ENCODE peak calls at places on chromosomes 7 and 10, in eight cellular contexts. L, K, T, O, A, F, W and B are unnamed samples.

GRCh38 chr10:24894309-24894708 is 58.1 kb downstream of the PRTFDC1 start:
- DNase-seq in T (no peak), F (no peak), A (peak), K (peak), L (no peak), W (no peak), O (no peak), B (peak)

GRCh38 chr10:29535012-29535777 is 99.6 kb downstream of the SVIL start:
- DNase-seq in L (peak), K (peak), F (no peak), A (peak), W (peak), T (peak), O (no peak), B (peak)

GRCh38 chr7:46934198-46934825 is 647.6 kb downstream of the TNS3 start:
- DNase-seq in T (no peak), W (no peak), A (no peak), O (no peak), L (no peak), F (no peak), K (peak), B (no peak)

GRCh38 chr7:3217166-3217565 is 83.9 kb upstream of the SDK1 start:
- DNase-seq in T (no peak), W (peak), K (peak), A (no peak), F (no peak), L (peak), O (no peak), B (no peak)

GRCh38 chr7:112889834-112890438 is 99.7 kb upstream of the TMEM168 start:
- DNase-seq in F (no peak), L (no peak), K (no peak), W (no peak), O (no peak), A (no peak), T (no peak), B (no peak)

GRCh38 chr10:12252882-12253546 is 57.0 kb downstream of the CDC123 start:
- DNase-seq in F (no peak), K (peak), A (no peak), T (no peak), L (no peak), W (peak), O (no peak), B (no peak)

GRCh38 chr7:130632111-130632510 is 36.4 kb downstream of the COPG2 start:
- DNase-seq in O (no peak), L (no peak), W (no peak), F (no peak), K (peak), T (no peak), A (peak), B (peak)

GRCh38 chr7:114392686-114393085 is 21.9 kb upstream of the FOXP2 start:
- DNase-seq in O (no peak), K (no peak), A (no peak), W (no peak), F (peak), L (no peak), T (no peak), B (no peak)

GRCh38 chr10:62422068-62422590 is 48.0 kb downstream of the ZNF365 start:
- DNase-seq in W (no peak), T (no peak), L (no peak), K (peak), A (peak), O (no peak), F (no peak), B (peak)

GRCh38 chr10:114646426-114646825 is 11.6 kb downstream of the ABLIM1 start:
- DNase-seq in T (no peak), W (no peak), O (no peak), L (no peak), F (no peak), K (no peak), A (no peak), B (no peak)

GRCh38 chr10:130221456-130222375 is 85.5 kb downstream of the GLRX3 start:
- DNase-seq in L (no peak), K (no peak), F (no peak), O (no peak), T (no peak), W (no peak), A (no peak), B (no peak)

GRCh38 chr10:106310596-106310995 is 853.9 kb downstream of the SORCS1 start:
- DNase-seq in A (no peak), T (no peak), F (no peak), L (no peak), K (no peak), W (no peak), O (no peak), B (no peak)

GRCh38 chr7:134690614-134691504 is 44.2 kb downstream of the BPGM start:
- DNase-seq in T (no peak), A (peak), O (no peak), K (no peak), L (no peak), F (no peak), W (no peak), B (no peak)

GRCh38 chr7:135965602-135966001 is 11.6 kb downstream of the MTPN start:
- DNase-seq in A (no peak), T (no peak), K (no peak), L (no peak), W (no peak), F (no peak), O (no peak), B (no peak)

GRCh38 chr10:62548686-62549085 is 174.5 kb downstream of the ZNF365 start:
- DNase-seq in L (no peak), W (no peak), F (no peak), T (no peak), K (no peak), O (no peak), A (no peak), B (no peak)

GRCh38 chr7:39650676-39651075 is 27.3 kb downstream of the RALA start:
- DNase-seq in F (no peak), O (no peak), A (peak), T (peak), K (peak), L (no peak), W (no peak), B (peak)

GRCh38 chr10:86226801-86227201 is 139.8 kb downstream of the GRID1 start:
- DNase-seq in K (no peak), L (no peak), O (no peak), A (no peak), T (no peak), W (no peak), F (no peak), B (no peak)

GRCh38 chr10:85978566-85979358 is 387.8 kb downstream of the GRID1 start:
- DNase-seq in T (no peak), L (no peak), A (no peak), K (no peak), F (no peak), O (no peak), W (no peak), B (no peak)

GRCh38 chr7:6382797-6383196 is 65.0 kb downstream of the DAGLB start:
- DNase-seq in K (peak), W (no peak), L (no peak), T (no peak), A (no peak), O (no peak), F (no peak), B (no peak)

GRCh38 chr7:6380310-6381095 is 67.3 kb downstream of the DAGLB start:
- DNase-seq in F (no peak), T (no peak), W (no peak), O (no peak), K (no peak), L (no peak), A (no peak), B (no peak)

GRCh38 chr7:6375346-6376101 is 72.2 kb downstream of the DAGLB start:
- DNase-seq in K (peak), O (peak), L (no peak), W (peak), F (no peak), T (no peak), A (no peak), B (no peak)

GRCh38 chr7:6379881-6380280 is 67.9 kb downstream of the DAGLB start:
- DNase-seq in F (no peak), K (no peak), O (no peak), W (no peak), A (no peak), L (no peak), T (no peak), B (no peak)

DNA sequence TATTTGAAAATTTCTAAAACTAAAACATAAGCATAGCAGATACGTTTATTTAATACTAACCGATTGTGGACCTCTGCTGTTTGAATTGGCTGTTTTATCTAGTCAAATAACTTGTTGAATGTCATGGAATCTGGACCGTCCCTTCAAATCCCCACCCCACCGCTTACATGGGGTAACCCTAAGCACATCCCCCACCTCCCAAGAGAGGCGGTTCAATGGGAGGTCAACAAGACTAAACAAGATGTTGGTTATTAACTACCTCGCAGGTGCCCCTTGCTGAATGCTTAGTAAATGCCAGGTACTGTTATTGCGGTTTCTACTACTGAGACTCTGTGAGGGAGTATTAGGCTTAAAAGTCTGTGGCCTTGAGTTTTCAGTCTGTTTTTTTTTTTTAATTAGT is 70.9 kb downstream of the DAGLB start:
- DNase-seq in A (no peak), O (no peak), F (no peak), W (peak), K (no peak), T (no peak), L (no peak), B (no peak)
- H3K4me3 ChIP-seq in A (no peak), O (no peak), F (no peak), W (no peak), K (peak), T (no peak), L (no peak), B (no peak)

GRCh38 chr10:71218046-71218832 is 5.9 kb downstream of the UNC5B start:
- DNase-seq in O (no peak), A (no peak), W (no peak), F (no peak), L (no peak), K (peak), T (no peak), B (no peak)
- H3K4me3 ChIP-seq in O (no peak), A (peak), W (no peak), F (peak), L (no peak), K (peak), T (no peak), B (peak)

GRCh38 chr7:99824091-99824490 is 3.7 kb upstream of the CYP3A43 start:
- DNase-seq in F (no peak), K (no peak), A (no peak), T (no peak), W (no peak), O (no peak), L (no peak), B (no peak)
- H3K4me3 ChIP-seq in F (no peak), K (no peak), A (no peak), T (no peak), W (no peak), O (no peak), L (no peak), B (no peak)

DNA sequence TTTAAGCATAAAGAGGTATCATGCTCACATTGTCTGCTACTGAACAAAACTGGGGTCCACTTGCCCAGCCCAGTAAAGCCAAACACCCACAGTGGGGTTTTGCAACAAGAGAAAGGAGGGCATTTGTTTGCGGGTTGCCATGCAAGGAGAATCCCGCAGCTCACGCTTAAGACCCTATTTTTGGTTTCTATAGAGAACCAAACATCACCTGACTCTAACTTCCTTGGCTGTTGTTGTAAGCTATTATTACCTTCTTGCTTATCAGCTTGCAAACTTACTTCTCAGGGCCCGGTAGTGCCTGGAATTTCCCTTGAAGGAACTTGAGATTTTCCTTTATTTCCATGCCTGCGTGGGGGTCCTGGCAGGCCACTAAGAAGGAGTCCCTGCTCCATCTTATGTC is 20.7 kb downstream of the IFIT3 start:
- DNase-seq in F (no peak), W (no peak), A (no peak), T (no peak), L (no peak), K (no peak), O (no peak), B (no peak)
- H3K4me3 ChIP-seq in F (no peak), W (no peak), A (no peak), T (no peak), L (no peak), K (no peak), O (no peak), B (no peak)